ENCODE peak calls at places on chromosomes 6 and 20, in ten cellular contexts. One of them, this sample, is unnamed.

GRCh38 chr6:84671188-84671587 is 93.2 kb downstream of the TBX18 start:
- DNase-seq in activated CD4-positive, alpha-beta T cell treated with anti-CD3 and anti-CD28 coated beads, Interleukin-2, amount 50 U/mL, for 24 hours: no peak
- DNase-seq in T follicular helper cell: no peak
- DNase-seq in dorsolateral prefrontal cortex: no peak
- DNase-seq in hypothalamus: no peak
- DNase-seq in anterior cingulate cortex: no peak
- DNase-seq in NCI-H748 treated with DMSO at 0.1 percent for 48 hours: no peak
- DNase-seq in NCI-H1436: no peak
- DNase-seq in osteocyte: no peak
- DNase-seq in cardiac fibroblast: no peak
- DNase-seq in this sample: no peak

GRCh38 chr6:44176935-44177509 is 18.4 kb downstream of the CAPN11 start:
- DNase-seq in activated CD4-positive, alpha-beta T cell treated with anti-CD3 and anti-CD28 coated beads, Interleukin-2, amount 50 U/mL, for 24 hours: no peak
- DNase-seq in T follicular helper cell: no peak
- DNase-seq in dorsolateral prefrontal cortex: no peak
- DNase-seq in hypothalamus: no peak
- DNase-seq in anterior cingulate cortex: no peak
- DNase-seq in NCI-H748 treated with DMSO at 0.1 percent for 48 hours: no peak
- DNase-seq in NCI-H1436: no peak
- DNase-seq in osteocyte: no peak
- DNase-seq in cardiac fibroblast: no peak
- DNase-seq in this sample: no peak

GRCh38 chr6:47308223-47308567 is 1.5 kb downstream of the TNFRSF21 start:
- DNase-seq in activated CD4-positive, alpha-beta T cell treated with anti-CD3 and anti-CD28 coated beads, Interleukin-2, amount 50 U/mL, for 24 hours: no peak
- DNase-seq in T follicular helper cell: no peak
- DNase-seq in dorsolateral prefrontal cortex: no peak
- DNase-seq in hypothalamus: no peak
- DNase-seq in anterior cingulate cortex: no peak
- DNase-seq in NCI-H748 treated with DMSO at 0.1 percent for 48 hours: no peak
- DNase-seq in NCI-H1436: no peak
- DNase-seq in osteocyte: no peak
- DNase-seq in cardiac fibroblast: peak; percentile 33
- DNase-seq in this sample: no peak

GRCh38 chr6:169794317-169795055 is 43.1 kb downstream of the ERMARD start:
- DNase-seq in activated CD4-positive, alpha-beta T cell treated with anti-CD3 and anti-CD28 coated beads, Interleukin-2, amount 50 U/mL, for 24 hours: no peak
- DNase-seq in T follicular helper cell: no peak
- DNase-seq in dorsolateral prefrontal cortex: peak; percentile 23
- DNase-seq in hypothalamus: no peak
- DNase-seq in anterior cingulate cortex: no peak
- DNase-seq in NCI-H748 treated with DMSO at 0.1 percent for 48 hours: no peak
- DNase-seq in NCI-H1436: no peak
- DNase-seq in osteocyte: peak; percentile 77
- DNase-seq in cardiac fibroblast: no peak
- DNase-seq in this sample: no peak

GRCh38 chr6:166587631-166588413 is 1.3 kb upstream of the RAMACL start:
- DNase-seq in activated CD4-positive, alpha-beta T cell treated with anti-CD3 and anti-CD28 coated beads, Interleukin-2, amount 50 U/mL, for 24 hours: no peak
- DNase-seq in T follicular helper cell: no peak
- DNase-seq in dorsolateral prefrontal cortex: no peak
- DNase-seq in hypothalamus: no peak
- DNase-seq in anterior cingulate cortex: no peak
- DNase-seq in NCI-H748 treated with DMSO at 0.1 percent for 48 hours: no peak
- DNase-seq in NCI-H1436: no peak
- DNase-seq in osteocyte: peak; percentile 76
- DNase-seq in cardiac fibroblast: no peak
- DNase-seq in this sample: no peak

GRCh38 chr20:51668932-51669331 is 99.3 kb downstream of the ATP9A start:
- DNase-seq in activated CD4-positive, alpha-beta T cell treated with anti-CD3 and anti-CD28 coated beads, Interleukin-2, amount 50 U/mL, for 24 hours: no peak
- DNase-seq in T follicular helper cell: no peak
- DNase-seq in dorsolateral prefrontal cortex: no peak
- DNase-seq in hypothalamus: no peak
- DNase-seq in anterior cingulate cortex: no peak
- DNase-seq in NCI-H748 treated with DMSO at 0.1 percent for 48 hours: no peak
- DNase-seq in NCI-H1436: no peak
- DNase-seq in osteocyte: no peak
- DNase-seq in cardiac fibroblast: no peak
- DNase-seq in this sample: no peak

GRCh38 chr6:6348251-6348650 is 27.8 kb upstream of the F13A1 start:
- DNase-seq in activated CD4-positive, alpha-beta T cell treated with anti-CD3 and anti-CD28 coated beads, Interleukin-2, amount 50 U/mL, for 24 hours: no peak
- DNase-seq in T follicular helper cell: no peak
- DNase-seq in dorsolateral prefrontal cortex: no peak
- DNase-seq in hypothalamus: no peak
- DNase-seq in anterior cingulate cortex: no peak
- DNase-seq in NCI-H748 treated with DMSO at 0.1 percent for 48 hours: no peak
- DNase-seq in NCI-H1436: no peak
- DNase-seq in osteocyte: no peak
- DNase-seq in cardiac fibroblast: no peak
- DNase-seq in this sample: no peak

GRCh38 chr6:161804804-161805203 is 530.9 kb upstream of the AGPAT4 start:
- DNase-seq in activated CD4-positive, alpha-beta T cell treated with anti-CD3 and anti-CD28 coated beads, Interleukin-2, amount 50 U/mL, for 24 hours: no peak
- DNase-seq in T follicular helper cell: no peak
- DNase-seq in dorsolateral prefrontal cortex: no peak
- DNase-seq in hypothalamus: no peak
- DNase-seq in anterior cingulate cortex: no peak
- DNase-seq in NCI-H748 treated with DMSO at 0.1 percent for 48 hours: no peak
- DNase-seq in NCI-H1436: no peak
- DNase-seq in osteocyte: no peak
- DNase-seq in cardiac fibroblast: no peak
- DNase-seq in this sample: no peak

GRCh38 chr6:92559002-92559401 is 860.4 kb downstream of the EPHA7 start:
- DNase-seq in activated CD4-positive, alpha-beta T cell treated with anti-CD3 and anti-CD28 coated beads, Interleukin-2, amount 50 U/mL, for 24 hours: no peak
- DNase-seq in T follicular helper cell: no peak
- DNase-seq in dorsolateral prefrontal cortex: no peak
- DNase-seq in hypothalamus: no peak
- DNase-seq in anterior cingulate cortex: no peak
- DNase-seq in NCI-H748 treated with DMSO at 0.1 percent for 48 hours: no peak
- DNase-seq in NCI-H1436: no peak
- DNase-seq in osteocyte: no peak
- DNase-seq in cardiac fibroblast: no peak
- DNase-seq in this sample: no peak

GRCh38 chr6:70813885-70814284 is 143.0 kb downstream of the B3GAT2 start:
- DNase-seq in activated CD4-positive, alpha-beta T cell treated with anti-CD3 and anti-CD28 coated beads, Interleukin-2, amount 50 U/mL, for 24 hours: no peak
- DNase-seq in T follicular helper cell: no peak
- DNase-seq in dorsolateral prefrontal cortex: no peak
- DNase-seq in hypothalamus: no peak
- DNase-seq in anterior cingulate cortex: no peak
- DNase-seq in NCI-H748 treated with DMSO at 0.1 percent for 48 hours: no peak
- DNase-seq in NCI-H1436: no peak
- DNase-seq in osteocyte: no peak
- DNase-seq in cardiac fibroblast: no peak
- DNase-seq in this sample: no peak

GRCh38 chr6:5361371-5361770 is 100.1 kb downstream of the FARS2 start:
- DNase-seq in activated CD4-positive, alpha-beta T cell treated with anti-CD3 and anti-CD28 coated beads, Interleukin-2, amount 50 U/mL, for 24 hours: no peak
- DNase-seq in T follicular helper cell: no peak
- DNase-seq in dorsolateral prefrontal cortex: no peak
- DNase-seq in hypothalamus: no peak
- DNase-seq in anterior cingulate cortex: no peak
- DNase-seq in NCI-H748 treated with DMSO at 0.1 percent for 48 hours: no peak
- DNase-seq in NCI-H1436: no peak
- DNase-seq in osteocyte: no peak
- DNase-seq in cardiac fibroblast: peak; percentile 79
- DNase-seq in this sample: no peak

GRCh38 chr6:127178746-127179145 is 60.3 kb downstream of the RSPO3 start:
- DNase-seq in activated CD4-positive, alpha-beta T cell treated with anti-CD3 and anti-CD28 coated beads, Interleukin-2, amount 50 U/mL, for 24 hours: no peak
- DNase-seq in T follicular helper cell: no peak
- DNase-seq in dorsolateral prefrontal cortex: no peak
- DNase-seq in hypothalamus: no peak
- DNase-seq in anterior cingulate cortex: no peak
- DNase-seq in NCI-H748 treated with DMSO at 0.1 percent for 48 hours: no peak
- DNase-seq in NCI-H1436: no peak
- DNase-seq in osteocyte: no peak
- DNase-seq in cardiac fibroblast: no peak
- DNase-seq in this sample: no peak

This sample was measured in DMS153.